ENCODE peak calls at places on chromosome 1, in four cellular contexts. C, A, L and V are unnamed samples.

GRCh38 chr1:75677443-75677842 is 47.1 kb upstream of the ACADM start:
- DNase-seq in C (no peak), A (no peak), L (no peak), V (no peak)

GRCh38 chr1:170668301-170668789 is 4.4 kb downstream of the PRRX1 start:
- DNase-seq in C (no peak), A (no peak), L (no peak), V (no peak)

GRCh38 chr1:12005488-12006166 is 13.7 kb upstream of the MIIP start:
- DNase-seq in C (no peak), A (no peak), L (no peak), V (no peak)

GRCh38 chr1:201207046-201207445 is 16.4 kb downstream of the IGFN1 start:
- DNase-seq in C (no peak), A (no peak), L (no peak), V (no peak)

GRCh38 chr1:190649553-190649952 is 171.9 kb upstream of the BRINP3 start:
- DNase-seq in C (no peak), A (no peak), L (no peak), V (no peak)

GRCh38 chr1:27864264-27864895 is 8.0 kb upstream of the THEMIS2 start:
- DNase-seq in C (no peak), A (no peak), L (no peak), V (no peak)

GRCh38 chr1:67717876-67718275 is 32.9 kb downstream of the GADD45A start:
- DNase-seq in C (peak; percentile 16), A (no peak), L (no peak), V (no peak)

GRCh38 chr1:16174261-16174871 is 18.5 kb upstream of the EPHA2 start:
- DNase-seq in C (no peak), A (no peak), L (no peak), V (no peak)

GRCh38 chr1:54108156-54108555 is 44.6 kb downstream of the CDCP2 start:
- DNase-seq in C (no peak), A (no peak), L (no peak), V (no peak)

GRCh38 chr1:22247527-22248218 is 104.8 kb upstream of the WNT4 start:
- DNase-seq in C (no peak), A (no peak), L (no peak), V (no peak)

GRCh38 chr1:205664399-205665108 is 15.8 kb downstream of the SLC45A3 start:
- DNase-seq in C (no peak), A (peak; percentile 48), L (no peak), V (no peak)

GRCh38 chr1:29649375-29650040 is 413.2 kb downstream of the PTPRU start:
- DNase-seq in C (peak; percentile 24), A (no peak), L (no peak), V (no peak)

GRCh38 chr1:198151688-198152087 is 5.1 kb upstream of the NEK7 start:
- DNase-seq in C (no peak), A (no peak), L (no peak), V (no peak)

GRCh38 chr1:44962729-44963128 is 23.7 kb downstream of the EIF2B3 start:
- DNase-seq in C (no peak), A (no peak), L (no peak), V (no peak)

GRCh38 chr1:70140343-70140742 is 65.0 kb downstream of the LRRC40 start:
- DNase-seq in C (peak; percentile 68), A (no peak), L (no peak), V (no peak)

GRCh38 chr1:204150702-204151561 is 912 bp downstream of the ETNK2 start:
- DNase-seq in C (no peak), A (no peak), L (no peak), V (peak; percentile 44)

GRCh38 chr1:153357076-153357852 is 390 bp upstream of the S100A9 start:
- DNase-seq in C (no peak), A (no peak), L (no peak), V (no peak)

GRCh38 chr1:192363177-192363576 is 46.4 kb downstream of the RGS21 start:
- DNase-seq in C (no peak), A (no peak), L (no peak), V (peak; percentile 6)

GRCh38 chr1:203325004-203325417 is 19.7 kb downstream of the BTG2 start:
- DNase-seq in C (no peak), A (no peak), L (no peak), V (no peak)

GRCh38 chr1:93603581-93603980 is 78.1 kb downstream of the BCAR3 start:
- DNase-seq in C (no peak), A (no peak), L (no peak), V (no peak)

GRCh38 chr1:58047265-58047858 is 499.2 kb downstream of the OMA1 start:
- DNase-seq in C (no peak), A (peak; percentile 17), L (peak; percentile 42), V (peak; percentile 81)

GRCh38 chr1:109931189-109931672 is 20.6 kb downstream of the CSF1 start:
- DNase-seq in C (peak; percentile 77), A (no peak), L (peak; percentile 95), V (peak; percentile 84)

GRCh38 chr1:169711469-169712308 is at the start of gene SELL:
- DNase-seq in C (peak; percentile 56), A (peak; percentile 9), L (peak; percentile 70), V (peak; percentile 76)

GRCh38 chr1:166354411-166354810 is 187.6 kb upstream of the FAM78B start:
- DNase-seq in C (no peak), A (no peak), L (no peak), V (no peak)

GRCh38 chr1:157136133-157136532 is 2.1 kb downstream of the ETV3 start:
- DNase-seq in C (no peak), A (no peak), L (no peak), V (no peak)

GRCh38 chr1:92037400-92037799 is 7.6 kb downstream of the EPHX4 start:
- DNase-seq in C (no peak), A (no peak), L (no peak), V (no peak)

GRCh38 chr1:112465122-112465521 is 43.6 kb upstream of the WNT2B start:
- DNase-seq in C (peak; percentile 0), A (no peak), L (no peak), V (no peak)

GRCh38 chr1:23591460-23592208 is 32.3 kb upstream of the ID3 start:
- DNase-seq in C (no peak), A (no peak), L (no peak), V (no peak)

GRCh38 chr1:240031009-240031408 is 60.7 kb upstream of the FMN2 start:
- DNase-seq in C (peak; percentile 99), A (peak; percentile 53), L (no peak), V (no peak)

GRCh38 chr1:119982006-119982405 is 85.7 kb upstream of the ADAM30 start:
- DNase-seq in C (peak; percentile 42), A (peak; percentile 10), L (no peak), V (no peak)

GRCh38 chr1:64841330-64842065 is 96.6 kb downstream of the RAVER2 start:
- DNase-seq in C (no peak), A (no peak), L (no peak), V (no peak)

GRCh38 chr1:113783254-113784103 is 24.2 kb upstream of the PHTF1 start:
- DNase-seq in C (no peak), A (no peak), L (no peak), V (no peak)